ENCODE peak calls at places on chromosomes 5 and 9, in six cellular contexts. One of them, this sample, is unnamed.

GRCh38 chr5:176381423-176381822 is 7.0 kb downstream of the NOP16 start:
- DNase-seq in GM19239: no peak
- DNase-seq in SK-MEL-5: no peak
- DNase-seq in cardiac fibroblast: no peak
- DNase-seq in stimulated activated CD4-positive, alpha-beta T cell treated with anti-CD3 and anti-CD28 coated beads, TNF-alpha, amount 100 ng/mL, for 1 hour: no peak
- DNase-seq in heart right ventricle: peak
- DNase-seq in this sample: no peak

GRCh38 chr5:143121135-143121474 is 282.4 kb downstream of the NR3C1 start:
- DNase-seq in GM19239: no peak
- DNase-seq in SK-MEL-5: no peak
- DNase-seq in cardiac fibroblast: no peak
- DNase-seq in stimulated activated CD4-positive, alpha-beta T cell treated with anti-CD3 and anti-CD28 coated beads, TNF-alpha, amount 100 ng/mL, for 1 hour: no peak
- DNase-seq in heart right ventricle: no peak
- DNase-seq in this sample: no peak

GRCh38 chr9:99059074-99059894 is 45.6 kb upstream of the TGFBR1 start:
- DNase-seq in GM19239: no peak
- DNase-seq in SK-MEL-5: no peak
- DNase-seq in cardiac fibroblast: no peak
- DNase-seq in stimulated activated CD4-positive, alpha-beta T cell treated with anti-CD3 and anti-CD28 coated beads, TNF-alpha, amount 100 ng/mL, for 1 hour: no peak
- DNase-seq in heart right ventricle: peak
- DNase-seq in this sample: peak

GRCh38 chr5:157918811-157919742 is 60.1 kb upstream of the CLINT1 start:
- DNase-seq in GM19239: no peak
- DNase-seq in SK-MEL-5: no peak
- DNase-seq in cardiac fibroblast: peak
- DNase-seq in stimulated activated CD4-positive, alpha-beta T cell treated with anti-CD3 and anti-CD28 coated beads, TNF-alpha, amount 100 ng/mL, for 1 hour: no peak
- DNase-seq in heart right ventricle: no peak
- DNase-seq in this sample: no peak

GRCh38 chr5:178114325-178115135 is 1.2 kb downstream of the N4BP3 start:
- DNase-seq in GM19239: no peak
- DNase-seq in SK-MEL-5: no peak
- DNase-seq in cardiac fibroblast: no peak
- DNase-seq in stimulated activated CD4-positive, alpha-beta T cell treated with anti-CD3 and anti-CD28 coated beads, TNF-alpha, amount 100 ng/mL, for 1 hour: no peak
- DNase-seq in heart right ventricle: no peak
- DNase-seq in this sample: no peak

GRCh38 chr5:31471040-31471439 is 60.9 kb downstream of the DROSHA start:
- DNase-seq in GM19239: no peak
- DNase-seq in SK-MEL-5: no peak
- DNase-seq in cardiac fibroblast: no peak
- DNase-seq in stimulated activated CD4-positive, alpha-beta T cell treated with anti-CD3 and anti-CD28 coated beads, TNF-alpha, amount 100 ng/mL, for 1 hour: no peak
- DNase-seq in heart right ventricle: no peak
- DNase-seq in this sample: no peak

GRCh38 chr5:171137768-171138540 is 171.1 kb upstream of the TLX3 start:
- DNase-seq in GM19239: no peak
- DNase-seq in SK-MEL-5: no peak
- DNase-seq in cardiac fibroblast: peak
- DNase-seq in stimulated activated CD4-positive, alpha-beta T cell treated with anti-CD3 and anti-CD28 coated beads, TNF-alpha, amount 100 ng/mL, for 1 hour: no peak
- DNase-seq in heart right ventricle: no peak
- DNase-seq in this sample: no peak

GRCh38 chr5:43042176-43042625 is 2.1 kb upstream of the ANXA2R start:
- DNase-seq in GM19239: no peak
- DNase-seq in SK-MEL-5: no peak
- DNase-seq in cardiac fibroblast: peak
- DNase-seq in stimulated activated CD4-positive, alpha-beta T cell treated with anti-CD3 and anti-CD28 coated beads, TNF-alpha, amount 100 ng/mL, for 1 hour: peak
- DNase-seq in heart right ventricle: peak
- DNase-seq in this sample: peak

GRCh38 chr9:114313186-114313585 is 9.7 kb upstream of the ORM1 start:
- DNase-seq in GM19239: no peak
- DNase-seq in SK-MEL-5: no peak
- DNase-seq in cardiac fibroblast: no peak
- DNase-seq in stimulated activated CD4-positive, alpha-beta T cell treated with anti-CD3 and anti-CD28 coated beads, TNF-alpha, amount 100 ng/mL, for 1 hour: no peak
- DNase-seq in heart right ventricle: no peak
- DNase-seq in this sample: no peak

GRCh38 chr5:2030131-2030530 is 147.4 kb upstream of the IRX4 start:
- DNase-seq in GM19239: no peak
- DNase-seq in SK-MEL-5: no peak
- DNase-seq in cardiac fibroblast: no peak
- DNase-seq in stimulated activated CD4-positive, alpha-beta T cell treated with anti-CD3 and anti-CD28 coated beads, TNF-alpha, amount 100 ng/mL, for 1 hour: no peak
- DNase-seq in heart right ventricle: no peak
- DNase-seq in this sample: no peak

GRCh38 chr5:171660438-171660837 is 125.2 kb upstream of the SMIM23 start:
- DNase-seq in GM19239: no peak
- DNase-seq in SK-MEL-5: no peak
- DNase-seq in cardiac fibroblast: no peak
- DNase-seq in stimulated activated CD4-positive, alpha-beta T cell treated with anti-CD3 and anti-CD28 coated beads, TNF-alpha, amount 100 ng/mL, for 1 hour: no peak
- DNase-seq in heart right ventricle: no peak
- DNase-seq in this sample: no peak

GRCh38 chr5:133814152-133814551 is 154.3 kb downstream of the C5orf15 start:
- DNase-seq in GM19239: no peak
- DNase-seq in SK-MEL-5: no peak
- DNase-seq in cardiac fibroblast: no peak
- DNase-seq in stimulated activated CD4-positive, alpha-beta T cell treated with anti-CD3 and anti-CD28 coated beads, TNF-alpha, amount 100 ng/mL, for 1 hour: no peak
- DNase-seq in heart right ventricle: no peak
- DNase-seq in this sample: no peak

GRCh38 chr5:122880749-122881148 is 35.3 kb downstream of the SNX24 start:
- DNase-seq in GM19239: no peak
- DNase-seq in SK-MEL-5: no peak
- DNase-seq in cardiac fibroblast: no peak
- DNase-seq in stimulated activated CD4-positive, alpha-beta T cell treated with anti-CD3 and anti-CD28 coated beads, TNF-alpha, amount 100 ng/mL, for 1 hour: no peak
- DNase-seq in heart right ventricle: no peak
- DNase-seq in this sample: peak

GRCh38 chr5:111739423-111739822 is 17.6 kb downstream of the NREP start:
- DNase-seq in GM19239: no peak
- DNase-seq in SK-MEL-5: no peak
- DNase-seq in cardiac fibroblast: no peak
- DNase-seq in stimulated activated CD4-positive, alpha-beta T cell treated with anti-CD3 and anti-CD28 coated beads, TNF-alpha, amount 100 ng/mL, for 1 hour: no peak
- DNase-seq in heart right ventricle: no peak
- DNase-seq in this sample: no peak

GRCh38 chr5:172251419-172251818 is 32.1 kb downstream of the UBTD2 start:
- DNase-seq in GM19239: no peak
- DNase-seq in SK-MEL-5: no peak
- DNase-seq in cardiac fibroblast: no peak
- DNase-seq in stimulated activated CD4-positive, alpha-beta T cell treated with anti-CD3 and anti-CD28 coated beads, TNF-alpha, amount 100 ng/mL, for 1 hour: no peak
- DNase-seq in heart right ventricle: no peak
- DNase-seq in this sample: no peak

GRCh38 chr5:127430627-127431026 is 86.8 kb upstream of the PRRC1 start:
- DNase-seq in GM19239: no peak
- DNase-seq in SK-MEL-5: no peak
- DNase-seq in cardiac fibroblast: no peak
- DNase-seq in stimulated activated CD4-positive, alpha-beta T cell treated with anti-CD3 and anti-CD28 coated beads, TNF-alpha, amount 100 ng/mL, for 1 hour: no peak
- DNase-seq in heart right ventricle: no peak
- DNase-seq in this sample: no peak

GRCh38 chr5:77171141-77171910 is 39.2 kb upstream of the PDE8B start:
- DNase-seq in GM19239: no peak
- DNase-seq in SK-MEL-5: no peak
- DNase-seq in cardiac fibroblast: no peak
- DNase-seq in stimulated activated CD4-positive, alpha-beta T cell treated with anti-CD3 and anti-CD28 coated beads, TNF-alpha, amount 100 ng/mL, for 1 hour: no peak
- DNase-seq in heart right ventricle: no peak
- DNase-seq in this sample: no peak

GRCh38 chr9:100167912-100168775 is 69.1 kb downstream of the INVS start:
- DNase-seq in GM19239: no peak
- DNase-seq in SK-MEL-5: no peak
- DNase-seq in cardiac fibroblast: peak
- DNase-seq in stimulated activated CD4-positive, alpha-beta T cell treated with anti-CD3 and anti-CD28 coated beads, TNF-alpha, amount 100 ng/mL, for 1 hour: no peak
- DNase-seq in heart right ventricle: no peak
- DNase-seq in this sample: peak

GRCh38 chr5:116242363-116242762 is 157.5 kb downstream of the COMMD10 start:
- DNase-seq in GM19239: no peak
- DNase-seq in SK-MEL-5: no peak
- DNase-seq in cardiac fibroblast: peak
- DNase-seq in stimulated activated CD4-positive, alpha-beta T cell treated with anti-CD3 and anti-CD28 coated beads, TNF-alpha, amount 100 ng/mL, for 1 hour: no peak
- DNase-seq in heart right ventricle: no peak
- DNase-seq in this sample: no peak

GRCh38 chr5:109936996-109937395 is 247.3 kb downstream of the MAN2A1 start:
- DNase-seq in GM19239: no peak
- DNase-seq in SK-MEL-5: no peak
- DNase-seq in cardiac fibroblast: no peak
- DNase-seq in stimulated activated CD4-positive, alpha-beta T cell treated with anti-CD3 and anti-CD28 coated beads, TNF-alpha, amount 100 ng/mL, for 1 hour: no peak
- DNase-seq in heart right ventricle: no peak
- DNase-seq in this sample: no peak

GRCh38 chr9:97406620-97407177 is 5.2 kb upstream of the TDRD7 start:
- DNase-seq in GM19239: no peak
- DNase-seq in SK-MEL-5: no peak
- DNase-seq in cardiac fibroblast: no peak
- DNase-seq in stimulated activated CD4-positive, alpha-beta T cell treated with anti-CD3 and anti-CD28 coated beads, TNF-alpha, amount 100 ng/mL, for 1 hour: no peak
- DNase-seq in heart right ventricle: no peak
- DNase-seq in this sample: no peak

GRCh38 chr5:145915970-145916638 is 20.3 kb upstream of the SH3RF2 start:
- DNase-seq in GM19239: no peak
- DNase-seq in SK-MEL-5: no peak
- DNase-seq in cardiac fibroblast: no peak
- DNase-seq in stimulated activated CD4-positive, alpha-beta T cell treated with anti-CD3 and anti-CD28 coated beads, TNF-alpha, amount 100 ng/mL, for 1 hour: no peak
- DNase-seq in heart right ventricle: no peak
- DNase-seq in this sample: no peak

GRCh38 chr5:142095035-142095434 is 13.5 kb upstream of the NDFIP1 start:
- DNase-seq in GM19239: no peak
- DNase-seq in SK-MEL-5: no peak
- DNase-seq in cardiac fibroblast: no peak
- DNase-seq in stimulated activated CD4-positive, alpha-beta T cell treated with anti-CD3 and anti-CD28 coated beads, TNF-alpha, amount 100 ng/mL, for 1 hour: peak
- DNase-seq in heart right ventricle: no peak
- DNase-seq in this sample: no peak

GRCh38 chr5:78806544-78806943 is 158.0 kb upstream of the LHFPL2 start:
- DNase-seq in GM19239: no peak
- DNase-seq in SK-MEL-5: no peak
- DNase-seq in cardiac fibroblast: peak
- DNase-seq in stimulated activated CD4-positive, alpha-beta T cell treated with anti-CD3 and anti-CD28 coated beads, TNF-alpha, amount 100 ng/mL, for 1 hour: no peak
- DNase-seq in heart right ventricle: no peak
- DNase-seq in this sample: peak

GRCh38 chr5:171418316-171418981 is 998 bp upstream of the FGF18 start:
- DNase-seq in GM19239: peak
- DNase-seq in SK-MEL-5: peak
- DNase-seq in cardiac fibroblast: peak
- DNase-seq in stimulated activated CD4-positive, alpha-beta T cell treated with anti-CD3 and anti-CD28 coated beads, TNF-alpha, amount 100 ng/mL, for 1 hour: no peak
- DNase-seq in heart right ventricle: peak
- DNase-seq in this sample: peak

GRCh38 chr9:69097053-69097452 is 61.5 kb downstream of the FXN start:
- DNase-seq in GM19239: no peak
- DNase-seq in SK-MEL-5: no peak
- DNase-seq in cardiac fibroblast: peak
- DNase-seq in stimulated activated CD4-positive, alpha-beta T cell treated with anti-CD3 and anti-CD28 coated beads, TNF-alpha, amount 100 ng/mL, for 1 hour: no peak
- DNase-seq in heart right ventricle: no peak
- DNase-seq in this sample: peak

GRCh38 chr9:129400971-129401622 is 219.8 kb downstream of the C9orf50 start:
- DNase-seq in GM19239: no peak
- DNase-seq in SK-MEL-5: no peak
- DNase-seq in cardiac fibroblast: no peak
- DNase-seq in stimulated activated CD4-positive, alpha-beta T cell treated with anti-CD3 and anti-CD28 coated beads, TNF-alpha, amount 100 ng/mL, for 1 hour: no peak
- DNase-seq in heart right ventricle: no peak
- DNase-seq in this sample: no peak

GRCh38 chr9:13717356-13718057 is 438.0 kb upstream of the MPDZ start:
- DNase-seq in GM19239: no peak
- DNase-seq in SK-MEL-5: no peak
- DNase-seq in cardiac fibroblast: peak
- DNase-seq in stimulated activated CD4-positive, alpha-beta T cell treated with anti-CD3 and anti-CD28 coated beads, TNF-alpha, amount 100 ng/mL, for 1 hour: no peak
- DNase-seq in heart right ventricle: no peak
- DNase-seq in this sample: no peak

GRCh38 chr5:8340739-8341344 is 471.9 kb downstream of the MTRR start:
- DNase-seq in GM19239: no peak
- DNase-seq in SK-MEL-5: peak
- DNase-seq in cardiac fibroblast: peak
- DNase-seq in stimulated activated CD4-positive, alpha-beta T cell treated with anti-CD3 and anti-CD28 coated beads, TNF-alpha, amount 100 ng/mL, for 1 hour: no peak
- DNase-seq in heart right ventricle: no peak
- DNase-seq in this sample: peak

GRCh38 chr5:89998505-89998904 is 411.1 kb downstream of the CETN3 start:
- DNase-seq in GM19239: no peak
- DNase-seq in SK-MEL-5: no peak
- DNase-seq in cardiac fibroblast: no peak
- DNase-seq in stimulated activated CD4-positive, alpha-beta T cell treated with anti-CD3 and anti-CD28 coated beads, TNF-alpha, amount 100 ng/mL, for 1 hour: no peak
- DNase-seq in heart right ventricle: no peak
- DNase-seq in this sample: no peak